ENCODE peak calls at places on chromosomes 3 and 15, in nine cellular contexts. J, O, T, L, M, F, C, H and S are unnamed samples.

GRCh38 chr3:66723231-66723630 is 222.4 kb upstream of the LRIG1 start:
- DNase-seq in J (no peak), O (no peak), T (no peak), L (no peak), M (no peak), F (no peak), C (no peak), H (peak; percentile 18), S (no peak)

GRCh38 chr15:73991260-73991659 is 835 bp downstream of the STOML1 start:
- DNase-seq in J (no peak), O (no peak), T (no peak), L (peak; percentile 32), M (peak; percentile 48), F (peak; percentile 91), C (no peak), H (no peak), S (no peak)

GRCh38 chr3:134423153-134423552 is 48.9 kb upstream of the AMOTL2 start:
- DNase-seq in J (no peak), O (no peak), T (no peak), L (peak; percentile 61), M (no peak), F (no peak), C (no peak), H (peak; percentile 50), S (no peak)

GRCh38 chr15:63430766-63431451 is 49.3 kb upstream of the CA12 start:
- DNase-seq in J (no peak), O (no peak), T (no peak), L (no peak), M (no peak), F (no peak), C (no peak), H (no peak), S (no peak)

GRCh38 chr3:16177962-16178627 is 3.6 kb downstream of the GALNT15 start:
- DNase-seq in J (peak; percentile 45), O (peak; percentile 21), T (peak; percentile 35), L (peak; percentile 88), M (peak; percentile 67), F (peak; percentile 83), C (peak; percentile 91), H (peak; percentile 89), S (no peak)

GRCh38 chr3:55702822-55703221 is 215.7 kb upstream of the WNT5A start:
- DNase-seq in J (no peak), O (no peak), T (no peak), L (no peak), M (no peak), F (no peak), C (no peak), H (no peak), S (no peak)

GRCh38 chr15:64288577-64288976 is 67.4 kb downstream of the CSNK1G1 start:
- DNase-seq in J (peak; percentile 8), O (no peak), T (no peak), L (peak; percentile 10), M (no peak), F (no peak), C (no peak), H (peak; percentile 50), S (no peak)

GRCh38 chr3:111723293-111723963 is 128.3 kb upstream of the ZBED2 start:
- DNase-seq in J (no peak), O (no peak), T (peak; percentile 92), L (peak; percentile 83), M (no peak), F (no peak), C (no peak), H (peak; percentile 91), S (no peak)

GRCh38 chr3:46750555-46751038 is 32.9 kb upstream of the PRSS50 start:
- DNase-seq in J (no peak), O (no peak), T (no peak), L (no peak), M (no peak), F (no peak), C (no peak), H (no peak), S (no peak)

GRCh38 chr15:55289573-55290360 is at the start of gene RAB27A:
- DNase-seq in J (no peak), O (no peak), T (no peak), L (peak; percentile 34), M (peak; percentile 77), F (peak; percentile 71), C (peak; percentile 71), H (peak; percentile 61), S (no peak)

GRCh38 chr3:106342386-106342785 is 473.6 kb upstream of the CBLB start:
- DNase-seq in J (no peak), O (no peak), T (no peak), L (no peak), M (no peak), F (no peak), C (no peak), H (no peak), S (no peak)

GRCh38 chr3:197407053-197407452 is 108.6 kb upstream of the DLG1 start:
- DNase-seq in J (no peak), O (no peak), T (no peak), L (no peak), M (no peak), F (no peak), C (no peak), H (no peak), S (no peak)

GRCh38 chr15:62021991-62022600 is 38.2 kb downstream of the VPS13C start:
- DNase-seq in J (no peak), O (no peak), T (no peak), L (no peak), M (peak; percentile 10), F (no peak), C (no peak), H (peak; percentile 22), S (no peak)

GRCh38 chr3:198071602-198072285 is 111.7 kb downstream of the LMLN start:
- DNase-seq in J (peak; percentile 93), O (peak; percentile 97), T (no peak), L (peak; percentile 99), M (no peak), F (no peak), C (no peak), H (peak; percentile 100), S (peak; percentile 77)

GRCh38 chr3:150607267-150608065 is 4.3 kb downstream of the SELENOT start:
- DNase-seq in J (no peak), O (no peak), T (no peak), L (no peak), M (no peak), F (no peak), C (no peak), H (no peak), S (no peak)

GRCh38 chr3:138440137-138440536 is 5.7 kb downstream of the ESYT3 start:
- DNase-seq in J (no peak), O (no peak), T (no peak), L (no peak), M (no peak), F (peak; percentile 55), C (no peak), H (no peak), S (peak; percentile 51)

GRCh38 chr3:97257942-97258341 is 443.5 kb downstream of the EPHA6 start:
- DNase-seq in J (no peak), O (no peak), T (no peak), L (no peak), M (no peak), F (no peak), C (no peak), H (no peak), S (no peak)

GRCh38 chr3:113574213-113574612 is 41.9 kb downstream of the SIDT1 start:
- DNase-seq in J (no peak), O (no peak), T (no peak), L (no peak), M (no peak), F (no peak), C (no peak), H (no peak), S (no peak)

GRCh38 chr15:74433592-74434259 is at the start of gene SEMA7A:
- DNase-seq in J (no peak), O (no peak), T (no peak), L (peak; percentile 79), M (peak; percentile 86), F (peak; percentile 87), C (peak; percentile 84), H (peak; percentile 57), S (no peak)

DNA sequence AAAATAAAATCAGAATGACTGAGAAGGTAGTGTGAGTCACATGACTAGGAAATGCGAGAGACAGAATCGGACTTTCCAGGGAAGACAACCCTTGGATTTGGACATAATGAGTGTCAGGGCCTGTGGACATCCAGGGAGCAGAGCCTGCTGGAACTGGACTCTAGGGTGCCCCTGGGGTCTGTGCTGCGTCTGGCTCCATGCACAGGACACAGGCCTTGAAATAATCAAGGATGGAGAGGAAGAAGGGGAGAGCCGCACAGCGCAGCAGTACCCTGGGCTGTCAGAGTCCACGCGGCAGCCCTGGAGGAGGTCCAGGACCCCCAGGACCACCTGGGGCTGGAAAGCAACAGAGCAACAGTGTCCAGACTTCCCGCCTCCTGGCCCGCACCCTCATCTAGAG is 173.7 kb downstream of the PDE8A start:
- DNase-seq in J (no peak), O (no peak), T (no peak), L (no peak), M (no peak), F (no peak), C (no peak), H (no peak), S (no peak)
- H3K4me3 ChIP-seq in J (no peak overlapping the region), O (no peak overlapping the region), T (no peak overlapping the region), L (no peak overlapping the region), M (no peak overlapping the region), F (no peak overlapping the region), C (no peak overlapping the region), H (no peak overlapping the region), S (no peak overlapping the region)

GRCh38 chr3:190521998-190522397 is 8.1 kb downstream of the IL1RAP start:
- DNase-seq in J (no peak), O (no peak), T (no peak), L (no peak), M (no peak), F (no peak), C (no peak), H (no peak), S (no peak)
- TF ChIP-seq CTCF in J (no peak), O (no peak), T (no peak), L (no peak), M (no peak), F (no peak), C (no peak), H (no peak), S (no peak)

DNA sequence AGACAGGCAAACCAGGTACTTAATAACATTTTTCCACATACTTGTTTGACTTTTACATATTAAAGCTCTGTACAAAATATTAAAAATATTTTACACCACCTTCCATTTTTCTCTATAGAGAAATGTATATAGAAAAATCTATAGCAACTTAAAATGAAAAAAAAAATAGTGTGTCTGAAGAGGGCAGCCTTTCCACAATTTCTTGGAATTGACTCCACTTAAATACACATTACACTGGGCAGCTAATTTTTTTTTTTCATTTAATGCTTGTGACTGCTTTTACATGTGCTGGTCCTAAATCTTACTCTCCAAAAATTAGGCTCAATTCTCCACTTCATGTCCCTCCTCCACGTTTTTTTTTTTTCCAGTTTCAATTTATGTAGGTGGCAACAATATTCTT is 427.0 kb upstream of the RBMS3 start:
- DNase-seq in J (no peak), O (no peak), T (no peak), L (peak; percentile 36), M (no peak), F (no peak), C (no peak), H (peak; percentile 56), S (no peak)
- H3K4me3 ChIP-seq in J (no peak overlapping the region), O (no peak overlapping the region), T (no peak overlapping the region), L (no peak overlapping the region), M (no peak overlapping the region), F (no peak overlapping the region), C (no peak overlapping the region), H (no peak overlapping the region), S (no peak overlapping the region)

DNA sequence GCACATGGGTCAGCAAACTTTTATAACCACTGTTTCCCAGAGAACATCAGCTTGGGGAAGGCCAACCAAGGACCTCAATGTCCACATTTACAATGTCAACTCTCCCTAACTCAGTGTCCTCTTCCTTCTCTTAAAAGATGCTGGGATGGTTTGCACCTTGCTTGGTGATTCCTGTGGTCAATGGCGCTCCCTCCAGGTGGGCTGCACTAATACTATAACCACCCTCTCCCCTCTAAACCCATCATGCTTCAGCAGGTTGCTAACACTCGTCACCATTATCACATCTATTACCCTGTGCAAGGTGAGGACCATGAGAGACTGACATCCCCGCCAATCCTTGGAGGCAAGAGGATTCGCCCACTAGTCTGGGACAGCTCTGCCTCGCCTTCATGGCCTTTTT is 65.2 kb downstream of the FRMD5 start:
- DNase-seq in J (no peak), O (no peak), T (no peak), L (no peak), M (no peak), F (no peak), C (no peak), H (no peak), S (no peak)
- TF ChIP-seq CTCF in J (no peak), O (no peak), T (no peak), L (no peak), M (no peak), F (no peak), C (no peak), H (no peak), S (no peak)